ENCODE peak calls at places on chromosomes 11 and 22, in five cellular contexts. One of them, this sample, is unnamed.

GRCh38 chr22:39090426-39091064 is 6.5 kb upstream of the APOBEC3H start:
- DNase-seq in mesendoderm: no peak
- DNase-seq in H1: no peak
- DNase-seq in mesenchymal stem cell: no peak
- DNase-seq in IMR-90: no peak
- DNase-seq in this sample: no peak

GRCh38 chr11:116580828-116581227 is 192.0 kb downstream of the BUD13 start:
- DNase-seq in IMR-90: no peak
- DNase-seq in H1: peak; percentile 84
- DNase-seq in mesendoderm: peak; percentile 87
- DNase-seq in mesenchymal stem cell: no peak
- DNase-seq in this sample: peak; percentile 40

GRCh38 chr11:33718441-33718840 is 17.8 kb downstream of the CD59 start:
- DNase-seq in mesendoderm: no peak
- DNase-seq in H1: no peak
- DNase-seq in IMR-90: no peak
- DNase-seq in mesenchymal stem cell: no peak
- DNase-seq in this sample: no peak

GRCh38 chr22:47450876-47451475 is 688.5 kb downstream of the TBC1D22A start:
- DNase-seq in mesenchymal stem cell: no peak
- DNase-seq in IMR-90: no peak
- DNase-seq in mesendoderm: no peak
- DNase-seq in H1: no peak
- DNase-seq in this sample: no peak

GRCh38 chr11:125516266-125516665 is 20.2 kb upstream of the FEZ1 start:
- DNase-seq in IMR-90: no peak
- DNase-seq in mesenchymal stem cell: no peak
- DNase-seq in H1: no peak
- DNase-seq in mesendoderm: no peak
- DNase-seq in this sample: no peak

GRCh38 chr11:115939726-115940421 is 435.7 kb upstream of the CADM1 start:
- DNase-seq in H1: no peak
- DNase-seq in mesenchymal stem cell: no peak
- DNase-seq in IMR-90: no peak
- DNase-seq in mesendoderm: no peak
- DNase-seq in this sample: no peak

GRCh38 chr11:19244621-19245020 is 3.9 kb upstream of the E2F8 start:
- DNase-seq in mesendoderm: peak; percentile 8
- DNase-seq in mesenchymal stem cell: no peak
- DNase-seq in IMR-90: no peak
- DNase-seq in H1: no peak
- DNase-seq in this sample: no peak

GRCh38 chr11:108115495-108116140 is 5.7 kb upstream of the ACAT1 start:
- DNase-seq in H1: no peak
- DNase-seq in mesenchymal stem cell: peak; percentile 89
- DNase-seq in IMR-90: peak; percentile 89
- DNase-seq in mesendoderm: peak; percentile 22
- DNase-seq in this sample: peak; percentile 26

GRCh38 chr11:92397356-92397755 is 172.7 kb downstream of the FAT3 start:
- DNase-seq in IMR-90: no peak
- DNase-seq in mesendoderm: peak; percentile 60
- DNase-seq in mesenchymal stem cell: no peak
- DNase-seq in H1: no peak
- DNase-seq in this sample: no peak

GRCh38 chr11:61586792-61587430 is 6.0 kb upstream of the SYT7 start:
- DNase-seq in H1: no peak
- DNase-seq in mesendoderm: peak; percentile 57
- DNase-seq in mesenchymal stem cell: no peak
- DNase-seq in IMR-90: no peak
- DNase-seq in this sample: no peak

GRCh38 chr11:61585115-61585514 is 4.2 kb upstream of the SYT7 start:
- DNase-seq in mesenchymal stem cell: no peak
- DNase-seq in IMR-90: no peak
- DNase-seq in mesendoderm: no peak
- DNase-seq in H1: no peak
- DNase-seq in this sample: no peak

GRCh38 chr11:61587951-61588695 is 7.2 kb upstream of the SYT7 start:
- DNase-seq in mesendoderm: peak; percentile 85
- DNase-seq in H1: no peak
- DNase-seq in IMR-90: no peak
- DNase-seq in mesenchymal stem cell: no peak
- DNase-seq in this sample: peak; percentile 41

GRCh38 chr11:61589961-61590360 is 9.1 kb upstream of the SYT7 start:
- DNase-seq in H1: no peak
- DNase-seq in IMR-90: no peak
- DNase-seq in mesenchymal stem cell: no peak
- DNase-seq in mesendoderm: no peak
- DNase-seq in this sample: no peak

GRCh38 chr11:61587541-61587941 is 6.7 kb upstream of the SYT7 start:
- DNase-seq in IMR-90: no peak
- DNase-seq in mesenchymal stem cell: no peak
- DNase-seq in H1: no peak
- DNase-seq in mesendoderm: peak; percentile 75
- DNase-seq in this sample: peak; percentile 43
- H2BK15ac ChIP-seq in IMR-90: no peak overlapping the region
- H2BK15ac ChIP-seq in mesenchymal stem cell: no peak overlapping the region
- H2BK15ac ChIP-seq in H1: peak overlapping the region; percentile 99
- H2BK15ac ChIP-seq in mesendoderm: no peak overlapping the region
- H2BK15ac ChIP-seq in this sample: peak overlapping the region; percentile 41

GRCh38 chr11:70948416-70948815 is 304.0 kb downstream of the SHANK2 start:
- DNase-seq in mesenchymal stem cell: no peak
- DNase-seq in IMR-90: no peak
- DNase-seq in H1: no peak
- DNase-seq in mesendoderm: no peak
- DNase-seq in this sample: no peak

GRCh38 chr11:70944636-70945035 is 307.7 kb downstream of the SHANK2 start:
- DNase-seq in mesendoderm: no peak
- DNase-seq in H1: no peak
- DNase-seq in mesenchymal stem cell: no peak
- DNase-seq in IMR-90: no peak
- DNase-seq in this sample: no peak

GRCh38 chr11:70942593-70942992 is 309.8 kb downstream of the SHANK2 start:
- DNase-seq in mesenchymal stem cell: no peak
- DNase-seq in IMR-90: no peak
- DNase-seq in H1: no peak
- DNase-seq in mesendoderm: peak; percentile 57
- DNase-seq in this sample: no peak

GRCh38 chr11:70948855-70949551 is 303.4 kb downstream of the SHANK2 start:
- DNase-seq in mesendoderm: no peak
- DNase-seq in H1: no peak
- DNase-seq in mesenchymal stem cell: no peak
- DNase-seq in IMR-90: no peak
- DNase-seq in this sample: no peak

DNA sequence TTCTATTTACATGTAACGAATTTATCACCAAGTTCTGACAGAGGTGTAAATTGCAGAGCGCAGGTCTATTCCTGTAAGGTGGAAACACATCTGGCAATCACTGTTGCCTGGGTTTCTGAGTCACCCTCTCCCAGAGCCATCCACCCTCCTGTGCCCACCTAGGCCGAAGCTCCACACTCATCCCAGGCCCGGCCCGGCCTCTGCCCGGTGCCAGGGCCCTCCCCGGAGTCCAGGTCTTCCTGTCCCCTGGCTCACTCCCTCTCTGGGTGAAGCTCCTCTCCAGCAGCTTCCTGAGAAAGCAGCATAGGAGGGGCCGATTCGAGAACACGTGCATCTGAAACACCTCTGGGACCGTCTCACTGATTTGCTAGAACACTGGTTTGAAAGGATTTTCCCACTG is 308.2 kb downstream of the SHANK2 start:
- DNase-seq in H1: no peak
- DNase-seq in mesendoderm: no peak
- DNase-seq in mesenchymal stem cell: no peak
- DNase-seq in IMR-90: no peak
- DNase-seq in this sample: no peak
- H2BK15ac ChIP-seq in H1: no peak overlapping the region
- H2BK15ac ChIP-seq in mesendoderm: no peak overlapping the region
- H2BK15ac ChIP-seq in mesenchymal stem cell: no peak overlapping the region
- H2BK15ac ChIP-seq in IMR-90: no peak overlapping the region
- H2BK15ac ChIP-seq in this sample: no peak overlapping the region

DNA sequence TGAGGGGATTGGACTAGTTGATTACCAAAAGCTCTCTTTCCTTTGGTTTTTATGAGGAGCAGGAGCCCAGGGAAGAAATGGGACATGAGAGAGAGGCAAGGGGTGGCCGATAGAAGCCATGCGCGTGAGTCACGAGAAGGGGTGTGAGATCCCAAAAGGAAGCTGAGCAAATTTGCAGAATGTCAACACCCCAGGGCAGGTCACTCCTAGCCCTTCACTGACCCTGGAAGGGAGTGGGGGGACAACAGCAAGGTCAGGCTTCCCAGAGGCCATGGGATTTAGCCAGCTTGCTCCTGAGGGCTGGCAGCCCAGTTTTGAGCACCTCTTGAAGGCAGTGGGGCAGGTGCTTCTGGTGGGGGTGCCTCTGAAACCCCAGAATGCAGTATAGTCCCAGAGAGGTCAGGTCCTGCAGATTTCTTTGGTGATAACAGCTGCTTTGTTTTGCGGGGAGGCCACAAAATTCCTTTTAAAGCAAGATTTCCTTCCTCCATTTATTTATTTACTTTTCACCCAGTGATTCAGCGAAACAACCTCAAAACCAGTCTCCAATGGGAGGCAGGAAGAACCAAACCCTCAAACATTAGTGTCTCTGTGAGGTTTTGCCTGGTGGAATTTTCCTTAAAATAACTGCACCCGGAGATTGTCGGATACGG is 40.1 kb upstream of the TIMP3 start:
- DNase-seq in IMR-90: peak; percentile 79
- DNase-seq in mesendoderm: no peak
- DNase-seq in mesenchymal stem cell: peak; percentile 83
- DNase-seq in H1: no peak
- DNase-seq in this sample: no peak
- H2BK15ac ChIP-seq in IMR-90: peak overlapping the region; percentile 96
- H2BK15ac ChIP-seq in mesendoderm: no peak overlapping the region
- H2BK15ac ChIP-seq in mesenchymal stem cell: peak overlapping the region; percentile 100
- H2BK15ac ChIP-seq in H1: no peak overlapping the region
- H2BK15ac ChIP-seq in this sample: peak overlapping the region; percentile 85

GRCh38 chr22:35882226-35883027 is 146.2 kb downstream of the RBFOX2 start:
- DNase-seq in H1: no peak
- DNase-seq in IMR-90: peak; percentile 41
- DNase-seq in mesenchymal stem cell: no peak
- DNase-seq in mesendoderm: no peak
- DNase-seq in this sample: no peak
- H2BK15ac ChIP-seq in H1: no peak overlapping the region
- H2BK15ac ChIP-seq in IMR-90: no peak overlapping the region
- H2BK15ac ChIP-seq in mesenchymal stem cell: no peak overlapping the region
- H2BK15ac ChIP-seq in mesendoderm: no peak overlapping the region
- H2BK15ac ChIP-seq in this sample: no peak overlapping the region

DNA sequence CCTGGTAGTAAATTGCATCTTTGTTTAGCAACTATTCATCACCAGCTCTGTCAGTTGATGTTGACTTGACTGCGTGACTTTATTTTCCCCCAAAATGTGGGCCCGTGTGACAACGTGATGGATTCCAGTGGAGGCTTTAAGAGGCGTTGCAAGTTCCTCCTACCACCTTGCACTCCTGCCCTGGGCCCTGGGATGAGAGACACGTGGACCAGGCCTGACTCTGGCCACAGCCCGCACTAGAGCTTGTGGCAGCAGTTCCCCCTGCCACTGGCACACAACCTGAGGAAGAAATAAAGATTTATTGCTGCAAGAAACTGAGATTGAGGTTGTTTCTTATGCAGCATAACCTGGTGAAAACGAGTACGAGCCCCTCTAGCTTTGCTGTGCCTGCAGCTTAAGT is 31.9 kb downstream of the RASD2 start:
- DNase-seq in mesendoderm: no peak
- DNase-seq in IMR-90: no peak
- DNase-seq in H1: no peak
- DNase-seq in mesenchymal stem cell: no peak
- DNase-seq in this sample: no peak
- H2BK15ac ChIP-seq in mesendoderm: no peak overlapping the region
- H2BK15ac ChIP-seq in IMR-90: no peak overlapping the region
- H2BK15ac ChIP-seq in H1: no peak overlapping the region
- H2BK15ac ChIP-seq in mesenchymal stem cell: no peak overlapping the region
- H2BK15ac ChIP-seq in this sample: no peak overlapping the region

DNA sequence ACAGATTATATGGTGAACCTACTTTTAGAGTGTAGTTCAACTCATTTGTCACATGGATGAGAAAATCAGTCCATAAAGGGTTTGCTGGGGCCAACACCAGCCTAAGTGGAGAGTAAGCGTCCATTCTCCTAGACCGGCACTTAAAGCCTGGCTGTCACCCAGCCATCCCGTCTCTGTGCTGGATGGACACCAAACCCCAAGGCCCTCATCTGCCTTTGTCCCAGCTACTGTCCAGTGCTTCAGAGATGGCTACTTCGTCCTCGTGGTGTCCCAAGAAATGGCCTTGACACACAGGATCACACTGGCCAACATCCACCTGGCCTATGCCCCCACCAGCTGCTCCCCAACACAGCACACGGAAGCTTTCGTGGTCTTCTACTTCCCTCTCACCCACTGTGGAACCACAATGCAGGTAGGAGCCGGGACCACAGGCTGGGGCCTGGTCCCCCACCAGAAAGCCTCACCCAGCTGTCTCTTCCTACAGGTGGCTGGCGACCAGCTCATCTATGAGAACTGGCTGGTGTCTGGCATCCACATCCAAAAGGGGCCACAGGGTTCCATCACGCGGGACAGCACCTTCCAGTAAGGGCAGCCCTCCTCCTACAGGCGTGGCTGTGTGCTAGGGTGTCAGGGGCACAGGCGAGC is 3.5 kb downstream of the ZP1 start:
- DNase-seq in mesendoderm: no peak
- DNase-seq in IMR-90: no peak
- DNase-seq in H1: no peak
- DNase-seq in mesenchymal stem cell: no peak
- DNase-seq in this sample: no peak
- H2BK15ac ChIP-seq in mesendoderm: no peak overlapping the region
- H2BK15ac ChIP-seq in IMR-90: peak overlapping the region; percentile 93
- H2BK15ac ChIP-seq in H1: no peak overlapping the region
- H2BK15ac ChIP-seq in mesenchymal stem cell: peak overlapping the region; percentile 9
- H2BK15ac ChIP-seq in this sample: no peak overlapping the region

GRCh38 chr11:95330332-95330731 is 99.3 kb upstream of the SESN3 start:
- DNase-seq in mesendoderm: peak; percentile 9
- DNase-seq in H1: no peak
- DNase-seq in IMR-90: no peak
- DNase-seq in mesenchymal stem cell: no peak
- DNase-seq in this sample: no peak
- H2BK15ac ChIP-seq in mesendoderm: no peak overlapping the region
- H2BK15ac ChIP-seq in H1: no peak overlapping the region
- H2BK15ac ChIP-seq in IMR-90: no peak overlapping the region
- H2BK15ac ChIP-seq in mesenchymal stem cell: no peak overlapping the region
- H2BK15ac ChIP-seq in this sample: peak overlapping the region; percentile 16

DNA sequence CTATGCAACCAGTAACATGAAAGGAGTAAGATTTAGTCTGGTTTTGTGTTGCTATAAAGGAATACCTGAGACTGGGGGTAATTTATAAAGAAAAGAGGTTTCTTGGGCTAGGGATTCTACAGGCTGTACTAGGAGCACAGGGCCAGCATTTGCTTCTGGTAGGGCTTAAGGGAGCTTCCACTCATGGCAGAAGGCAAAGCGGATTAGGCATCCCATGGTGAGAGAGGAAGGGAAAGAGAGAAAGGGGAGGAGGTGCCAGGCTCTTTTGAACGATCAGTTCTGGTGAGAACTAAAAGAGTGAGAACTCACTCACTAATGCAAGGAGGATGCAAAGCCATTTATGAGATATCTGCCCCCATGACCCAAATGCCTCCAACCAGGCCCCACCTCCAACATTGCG is 283.2 kb downstream of the OPCML start:
- DNase-seq in IMR-90: no peak
- DNase-seq in mesendoderm: peak; percentile 55
- DNase-seq in H1: no peak
- DNase-seq in mesenchymal stem cell: no peak
- DNase-seq in this sample: no peak
- H2BK15ac ChIP-seq in IMR-90: no peak overlapping the region
- H2BK15ac ChIP-seq in mesendoderm: no peak overlapping the region
- H2BK15ac ChIP-seq in H1: no peak overlapping the region
- H2BK15ac ChIP-seq in mesenchymal stem cell: no peak overlapping the region
- H2BK15ac ChIP-seq in this sample: no peak overlapping the region

This sample was measured in neuronal stem cell.